ENCODE peak calls at places on chromosomes 4 and X, in four cellular contexts. I, C, G and N are unnamed samples.

GRCh38 chr4:7193040-7193958 is 961 bp downstream of the SORCS2 start:
- DNase-seq in I (no peak), C (no peak), G (no peak), N (no peak)

GRCh38 chr4:186724048-186724860 is 598 bp upstream of the FAT1 start:
- DNase-seq in I (no peak), C (no peak), G (no peak), N (peak; percentile 55)

GRCh38 chr4:81255524-81255923 is 40.5 kb upstream of the PRKG2 start:
- DNase-seq in I (no peak), C (no peak), G (no peak), N (peak; percentile 1)

GRCh38 chr4:105896461-105896939 is 1.2 kb downstream of the NPNT start:
- DNase-seq in I (no peak), C (no peak), G (peak; percentile 15), N (no peak)

GRCh38 chr4:149983931-149984330 is 94.3 kb upstream of the DCLK2 start:
- DNase-seq in I (no peak), C (no peak), G (no peak), N (no peak)

GRCh38 chr4:162988530-162988929 is 178.2 kb downstream of the NAF1 start:
- DNase-seq in I (no peak), C (no peak), G (no peak), N (no peak)

GRCh38 chr4:77002721-77003120 is 53.2 kb downstream of the SEPTIN11 start:
- DNase-seq in I (no peak), C (no peak), G (no peak), N (no peak)

GRCh38 chrX:107742754-107743191 is 32.8 kb downstream of the TSC22D3 start:
- DNase-seq in I (no peak), C (no peak), G (no peak), N (no peak)

GRCh38 chr4:40515398-40516293 is 114.0 kb downstream of the RBM47 start:
- DNase-seq in I (no peak), C (no peak), G (no peak), N (peak; percentile 7)

GRCh38 chr4:133483600-133484246 is 334.6 kb downstream of the PCDH10 start:
- DNase-seq in I (no peak), C (no peak), G (no peak), N (peak; percentile 58)

GRCh38 chrX:24259544-24260240 is 54.2 kb downstream of the SUPT20HL2 start:
- DNase-seq in I (peak; percentile 42), C (no peak), G (peak; percentile 55), N (peak; percentile 74)

GRCh38 chr4:89788243-89789072 is 48.5 kb downstream of the SNCA start:
- DNase-seq in I (no peak), C (no peak), G (no peak), N (peak; percentile 6)

GRCh38 chrX:11193035-11193469 is 81.9 kb downstream of the HCCS start:
- DNase-seq in I (no peak), C (no peak), G (no peak), N (peak; percentile 37)

GRCh38 chr4:39756159-39756558 is 58.2 kb downstream of the UBE2K start:
- DNase-seq in I (no peak), C (no peak), G (no peak), N (no peak)

GRCh38 chrX:150454508-150455219 is 91.5 kb downstream of the MAMLD1 start:
- DNase-seq in I (no peak), C (no peak), G (no peak), N (no peak)

GRCh38 chr4:87278335-87278794 is 44.3 kb downstream of the HSD17B13 start:
- DNase-seq in I (no peak), C (no peak), G (no peak), N (no peak)

GRCh38 chr4:105605493-105605892 is 53.1 kb downstream of the ARHGEF38 start:
- DNase-seq in I (no peak), C (no peak), G (no peak), N (peak; percentile 14)

GRCh38 chr4:1056671-1057402 is 45.4 kb downstream of the FGFRL1 start:
- DNase-seq in I (no peak), C (no peak), G (no peak), N (no peak)

GRCh38 chrX:104659037-104659744 is 93.2 kb downstream of the IL1RAPL2 start:
- DNase-seq in I (no peak), C (no peak), G (peak; percentile 6), N (no peak)

GRCh38 chr4:26086621-26087068 is 172.6 kb downstream of the SMIM20 start:
- DNase-seq in I (no peak), C (no peak), G (no peak), N (no peak)